ENCODE peak calls at places on chromosomes 7 and 10, in six cellular contexts. R is non-pigmented ciliary epithelial cell, Y is globus pallidus, K is NCI-H774, D is spleen, N is ecto neural progenitor cell. V is an unnamed sample.

GRCh38 chr7:45623740-45624391 is 49.7 kb downstream of the ADCY1 start:
- DNase-seq in R (no peak), Y (no peak), K (no peak), D (no peak), N (no peak), V (no peak)

GRCh38 chr7:27160147-27160545 is 3.7 kb upstream of the HOXA7 start:
- DNase-seq in R (no peak), Y (no peak), K (no peak), D (peak; percentile 79), N (no peak), V (no peak)

GRCh38 chr7:132690174-132690573 is 113.9 kb upstream of the PLXNA4 start:
- DNase-seq in R (no peak), Y (no peak), K (no peak), D (no peak), N (no peak), V (no peak)

GRCh38 chr7:20403356-20403755 is 72.7 kb downstream of the ITGB8 start:
- DNase-seq in R (no peak), Y (no peak), K (no peak), D (no peak), N (no peak), V (no peak)

GRCh38 chr7:50591480-50592438 is 26.6 kb upstream of the DDC start:
- DNase-seq in R (no peak), Y (no peak), K (no peak), D (no peak), N (no peak), V (peak; percentile 52)

GRCh38 chr10:29596826-29597225 is 37.9 kb downstream of the SVIL start:
- DNase-seq in R (no peak), Y (no peak), K (no peak), D (no peak), N (no peak), V (no peak)

GRCh38 chr7:134886353-134887057 is 99.8 kb upstream of the AGBL3 start:
- DNase-seq in R (peak; percentile 56), Y (no peak), K (no peak), D (no peak), N (no peak), V (no peak)

GRCh38 chr10:120052964-120053363 is 160.4 kb downstream of the SEC23IP start:
- DNase-seq in R (no peak), Y (no peak), K (no peak), D (no peak), N (no peak), V (no peak)

GRCh38 chr10:67612577-67613537 is 83.1 kb downstream of the CTNNA3 start:
- DNase-seq in R (peak; percentile 64), Y (no peak), K (no peak), D (no peak), N (no peak), V (peak; percentile 7)